ENCODE peak calls at places on chromosome 7, in nine cellular contexts. J is heart right ventricle, M is BE2C, U is B cell, I is mucosa of descending colon, B is GM20000, Q is mammary epithelial cell, S is retinal pigment epithelial cell, W is RWPE1. X is an unnamed sample.

GRCh38 chr7:124992881-124993562 is 63.4 kb upstream of the POT1 start:
- DNase-seq in J (no peak), M (no peak), U (no peak), I (no peak), B (no peak), Q (peak), S (peak), W (peak), X (no peak)

GRCh38 chr7:11237742-11238141 is 264.1 kb downstream of the PHF14 start:
- DNase-seq in J (no peak), M (no peak), U (no peak), I (peak), B (no peak), Q (no peak), S (no peak), W (no peak), X (no peak)

GRCh38 chr7:33845991-33846509 is 59.3 kb upstream of the BMPER start:
- DNase-seq in J (peak), M (no peak), U (no peak), I (no peak), B (no peak), Q (no peak), S (no peak), W (no peak), X (no peak)

GRCh38 chr7:47080816-47081215 is 501.1 kb downstream of the TNS3 start:
- DNase-seq in J (no peak), M (no peak), U (no peak), I (no peak), B (no peak), Q (no peak), S (no peak), W (no peak), X (no peak)

GRCh38 chr7:112616295-112616694 is 135.5 kb downstream of the LSMEM1 start:
- DNase-seq in J (no peak), M (no peak), U (no peak), I (no peak), B (no peak), Q (no peak), S (no peak), W (no peak), X (no peak)

GRCh38 chr7:109696723-109697122 is 1127.0 kb downstream of the DNAJB9 start:
- DNase-seq in J (no peak), M (no peak), U (no peak), I (no peak), B (no peak), Q (no peak), S (no peak), W (no peak), X (no peak)

GRCh38 chr7:156607332-156608175 is 33.0 kb upstream of the RNF32 start:
- DNase-seq in J (no peak), M (no peak), U (no peak), I (no peak), B (peak), Q (no peak), S (no peak), W (no peak), X (no peak)

GRCh38 chr7:134364619-134365037 is 47.9 kb upstream of the SLC35B4 start:
- DNase-seq in J (no peak), M (no peak), U (no peak), I (no peak), B (no peak), Q (peak), S (no peak), W (peak), X (no peak)

GRCh38 chr7:98348726-98349474 is 52.0 kb downstream of the BAIAP2L1 start:
- DNase-seq in J (no peak), M (no peak), U (no peak), I (no peak), B (no peak), Q (no peak), S (no peak), W (no peak), X (no peak)

GRCh38 chr7:142943706-142944268 is 4.5 kb downstream of the LLCFC1 start:
- DNase-seq in J (no peak), M (no peak), U (no peak), I (no peak), B (no peak), Q (no peak), S (no peak), W (peak), X (no peak)

GRCh38 chr7:137695942-137696341 is 150.8 kb downstream of the DGKI start:
- DNase-seq in J (no peak), M (no peak), U (no peak), I (no peak), B (no peak), Q (no peak), S (no peak), W (no peak), X (no peak)

GRCh38 chr7:82623812-82624211 is 180.2 kb upstream of the CACNA2D1 start:
- DNase-seq in J (no peak), M (no peak), U (no peak), I (no peak), B (no peak), Q (no peak), S (no peak), W (no peak), X (no peak)

GRCh38 chr7:74324499-74325229 is 35.5 kb downstream of the CLIP2 start:
- DNase-seq in J (peak), M (no peak), U (no peak), I (no peak), B (no peak), Q (no peak), S (no peak), W (no peak), X (no peak)

GRCh38 chr7:24922099-24922773 is 57.7 kb downstream of the OSBPL3 start:
- DNase-seq in J (no peak), M (peak), U (no peak), I (no peak), B (no peak), Q (no peak), S (no peak), W (no peak), X (no peak)

GRCh38 chr7:77459311-77459726 is 43.2 kb upstream of the GSAP start:
- DNase-seq in J (no peak), M (no peak), U (no peak), I (no peak), B (no peak), Q (no peak), S (no peak), W (no peak), X (no peak)

GRCh38 chr7:44291066-44291732 is 34.2 kb downstream of the CAMK2B start:
- DNase-seq in J (peak), M (peak), U (no peak), I (peak), B (no peak), Q (no peak), S (no peak), W (no peak), X (peak)

GRCh38 chr7:30663414-30663813 is 18.8 kb downstream of the CRHR2 start:
- DNase-seq in J (no peak), M (no peak), U (no peak), I (no peak), B (no peak), Q (no peak), S (no peak), W (no peak), X (no peak)

GRCh38 chr7:101018271-101019167 is 1.4 kb upstream of the MUC17 start:
- DNase-seq in J (no peak), M (no peak), U (no peak), I (no peak), B (peak), Q (no peak), S (no peak), W (no peak), X (no peak)

GRCh38 chr7:151366872-151367207 is 25.2 kb downstream of the NUB1 start:
- DNase-seq in J (no peak), M (no peak), U (no peak), I (no peak), B (no peak), Q (no peak), S (no peak), W (no peak), X (no peak)

GRCh38 chr7:25256424-25256823 is 28.1 kb upstream of the NPVF start:
- DNase-seq in J (no peak), M (no peak), U (no peak), I (no peak), B (no peak), Q (no peak), S (no peak), W (no peak), X (no peak)

GRCh38 chr7:105126436-105126975 is 112.5 kb downstream of the KMT2E start:
- DNase-seq in J (no peak), M (peak), U (no peak), I (no peak), B (no peak), Q (no peak), S (no peak), W (no peak), X (no peak)

GRCh38 chr7:51316666-51317581 is at the start of gene COBL:
- DNase-seq in J (peak), M (no peak), U (no peak), I (peak), B (peak), Q (no peak), S (no peak), W (peak), X (no peak)

GRCh38 chr7:48147078-48147591 is 24.1 kb upstream of the ABCA13 start:
- DNase-seq in J (no peak), M (no peak), U (no peak), I (no peak), B (no peak), Q (peak), S (peak), W (no peak), X (no peak)

GRCh38 chr7:103915958-103916357 is 73.5 kb downstream of the RELN start:
- DNase-seq in J (no peak), M (no peak), U (no peak), I (no peak), B (no peak), Q (peak), S (peak), W (peak), X (no peak)

GRCh38 chr7:142481548-142481947 is 223.7 kb upstream of the PRSS58 start:
- DNase-seq in J (no peak), M (no peak), U (no peak), I (no peak), B (no peak), Q (no peak), S (no peak), W (no peak), X (no peak)

GRCh38 chr7:30354791-30355190 is 70.4 kb downstream of the ZNRF2 start:
- DNase-seq in J (no peak), M (no peak), U (no peak), I (no peak), B (no peak), Q (no peak), S (no peak), W (no peak), X (no peak)

GRCh38 chr7:158111906-158112570 is 475.6 kb downstream of the PTPRN2 start:
- DNase-seq in J (no peak), M (no peak), U (no peak), I (no peak), B (no peak), Q (no peak), S (no peak), W (no peak), X (no peak)

GRCh38 chr7:171912-172515 is 20.4 kb upstream of the FAM20C start:
- DNase-seq in J (no peak), M (no peak), U (no peak), I (peak), B (no peak), Q (no peak), S (no peak), W (no peak), X (no peak)

GRCh38 chr7:74401137-74401859 is 52.4 kb upstream of the GTF2IRD1 start:
- DNase-seq in J (peak), M (peak), U (peak), I (no peak), B (peak), Q (peak), S (no peak), W (peak), X (peak)

GRCh38 chr7:131537581-131537980 is 18.8 kb downstream of the PODXL start:
- DNase-seq in J (no peak), M (no peak), U (no peak), I (no peak), B (no peak), Q (no peak), S (no peak), W (no peak), X (no peak)

GRCh38 chr7:96636979-96637378 is 72.7 kb downstream of the SEM1 start:
- DNase-seq in J (no peak), M (no peak), U (no peak), I (no peak), B (no peak), Q (no peak), S (no peak), W (no peak), X (no peak)

GRCh38 chr7:65250216-65250615 is 123.4 kb upstream of the ZNF92 start:
- DNase-seq in J (no peak), M (no peak), U (no peak), I (no peak), B (no peak), Q (no peak), S (no peak), W (no peak), X (no peak)

GRCh38 chr7:66807736-66808135 is 67.2 kb downstream of the RABGEF1 start:
- DNase-seq in J (no peak), M (no peak), U (no peak), I (no peak), B (no peak), Q (no peak), S (no peak), W (no peak), X (no peak)

GRCh38 chr7:66800591-66800990 is 60.1 kb downstream of the RABGEF1 start:
- DNase-seq in J (no peak), M (no peak), U (peak), I (no peak), B (no peak), Q (no peak), S (no peak), W (no peak), X (no peak)

GRCh38 chr7:66804001-66804400 is 63.5 kb downstream of the RABGEF1 start:
- DNase-seq in J (no peak), M (no peak), U (no peak), I (no peak), B (no peak), Q (no peak), S (no peak), W (no peak), X (no peak)
- TF ChIP-seq CTCF in J (no peak), M (no peak), U (no peak), I (no peak), B (no peak), Q (no peak), S (no peak), W (no peak), X (no peak)

GRCh38 chr7:1223196-1224092 is 9.2 kb upstream of the UNCX start:
- DNase-seq in J (no peak), M (no peak), U (no peak), I (no peak), B (no peak), Q (no peak), S (no peak), W (no peak), X (no peak)
- TF ChIP-seq CTCF in J (no peak), M (no peak), U (no peak), I (no peak), B (no peak), Q (no peak), S (no peak), W (no peak), X (no peak)

DNA sequence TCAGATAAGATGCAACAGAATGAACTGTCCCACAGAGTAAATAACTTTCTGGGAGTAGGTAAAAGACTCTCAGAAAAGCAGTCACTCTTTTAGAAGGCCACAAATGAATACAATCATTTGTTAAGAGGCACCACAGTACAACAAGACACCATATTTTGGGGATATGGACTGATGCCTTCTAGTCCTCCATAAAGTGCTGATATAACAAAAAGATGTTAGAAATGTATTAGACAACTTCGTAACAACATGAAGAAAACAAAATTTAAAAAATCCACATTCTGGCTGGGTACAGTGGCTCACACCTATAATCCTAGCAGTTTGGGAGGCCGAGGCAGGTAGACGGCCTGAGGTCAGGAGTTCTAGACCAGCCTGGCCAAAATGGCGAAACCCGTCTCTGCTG is 111.3 kb downstream of the HIPK2 start:
- DNase-seq in J (no peak), M (no peak), U (no peak), I (no peak), B (no peak), Q (no peak), S (no peak), W (no peak), X (no peak)
- TF ChIP-seq CTCF in J (no peak), M (no peak), U (no peak), I (no peak), B (no peak), Q (no peak), S (no peak), W (no peak), X (no peak)

DNA sequence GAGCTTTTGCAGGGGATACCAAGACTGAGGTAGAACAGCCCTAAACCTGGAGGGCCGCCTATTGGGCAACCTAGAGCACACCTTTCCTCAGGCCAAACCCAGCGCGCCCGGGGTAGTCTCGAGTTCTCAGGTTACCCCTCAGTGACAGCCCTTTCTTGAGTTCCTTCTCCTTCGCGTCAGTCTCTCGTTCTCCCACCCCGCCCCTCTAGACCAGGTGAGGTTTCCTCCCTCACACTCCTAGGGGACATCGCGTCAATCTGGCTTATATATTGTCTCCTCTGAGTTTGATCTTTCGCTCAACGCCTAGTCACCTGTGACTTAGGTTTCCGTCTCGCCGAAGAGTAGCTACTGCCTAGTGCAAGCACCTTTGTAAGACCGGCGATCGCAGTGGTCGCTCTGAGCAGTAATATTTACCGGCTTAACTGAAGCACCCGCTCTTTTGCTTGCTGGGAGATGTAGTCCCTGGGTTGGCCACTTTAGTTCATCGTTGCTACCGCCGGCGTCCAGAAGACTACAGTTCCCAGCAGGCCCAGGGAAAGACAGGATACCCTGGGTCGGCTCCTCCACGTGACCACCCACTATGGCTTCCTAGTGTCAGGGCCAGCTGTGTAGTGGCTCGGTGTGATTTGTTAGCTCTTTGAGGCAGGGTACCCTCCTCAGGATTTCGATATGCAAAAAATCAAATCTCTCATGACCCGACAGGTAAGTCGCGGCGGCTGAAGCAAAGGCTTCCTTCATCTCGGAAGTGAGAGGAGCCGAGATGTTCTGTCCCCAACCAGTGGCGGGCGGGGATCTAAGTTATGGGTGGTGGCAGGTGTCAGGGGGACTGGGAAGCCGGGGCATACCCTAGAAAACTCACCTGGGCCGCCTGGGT is at the start of gene VPS50:
- DNase-seq in J (peak), M (peak), U (peak), I (peak), B (peak), Q (peak), S (peak), W (peak), X (peak)
- TF ChIP-seq CTCF in J (no peak), M (no peak), U (no peak), I (no peak), B (no peak), Q (no peak), S (no peak), W (no peak), X (no peak)

GRCh38 chr7:49479421-49479820 is 294.0 kb upstream of the VWC2 start:
- DNase-seq in J (peak), M (no peak), U (no peak), I (no peak), B (no peak), Q (no peak), S (no peak), W (no peak), X (no peak)

GRCh38 chr7:49479936-49480544 is 293.4 kb upstream of the VWC2 start:
- DNase-seq in J (no peak), M (no peak), U (no peak), I (no peak), B (no peak), Q (no peak), S (no peak), W (no peak), X (no peak)

GRCh38 chr7:49488573-49488972 is 284.9 kb upstream of the VWC2 start:
- DNase-seq in J (no peak), M (no peak), U (no peak), I (no peak), B (no peak), Q (no peak), S (no peak), W (no peak), X (no peak)

GRCh38 chr7:49486974-49487919 is 286.2 kb upstream of the VWC2 start:
- DNase-seq in J (no peak), M (no peak), U (no peak), I (no peak), B (no peak), Q (no peak), S (no peak), W (no peak), X (no peak)

GRCh38 chr7:49483142-49483541 is 290.3 kb upstream of the VWC2 start:
- DNase-seq in J (no peak), M (peak), U (no peak), I (no peak), B (peak), Q (no peak), S (no peak), W (no peak), X (no peak)
- TF ChIP-seq CTCF in J (peak), M (peak), U (no peak), I (no peak), B (no peak), Q (peak), S (no peak), W (no peak), X (no peak)

GRCh38 chr7:5477126-5477525 is 53.5 kb upstream of the TNRC18 start:
- DNase-seq in J (no peak), M (no peak), U (no peak), I (no peak), B (no peak), Q (no peak), S (no peak), W (no peak), X (no peak)

GRCh38 chr7:5478568-5479045 is 55.0 kb upstream of the TNRC18 start:
- DNase-seq in J (no peak), M (no peak), U (no peak), I (no peak), B (no peak), Q (no peak), S (no peak), W (no peak), X (no peak)

GRCh38 chr7:5476001-5476400 is 52.4 kb upstream of the TNRC18 start:
- DNase-seq in J (no peak), M (no peak), U (no peak), I (no peak), B (no peak), Q (no peak), S (no peak), W (no peak), X (no peak)

GRCh38 chr7:5479133-5479745 is 55.6 kb upstream of the TNRC18 start:
- DNase-seq in J (no peak), M (no peak), U (peak), I (no peak), B (no peak), Q (no peak), S (no peak), W (no peak), X (no peak)

GRCh38 chr7:5477723-5478531 is 54.3 kb upstream of the TNRC18 start:
- DNase-seq in J (no peak), M (peak), U (no peak), I (no peak), B (peak), Q (no peak), S (no peak), W (no peak), X (peak)
- TF ChIP-seq CTCF in J (peak), M (peak), U (peak), I (no peak), B (no peak), Q (no peak), S (peak), W (no peak), X (peak)